ENCODE peak calls at places on chromosome 18, in six cellular contexts. G is HEK293T; N is AG04450; S is progenitor cell of endocrine pancreas; V is activated CD8-positive, alpha-beta memory T cell treated with anti-CD3 and anti-CD28 coated beads, Interleukin-2, amount 50 U/mL, for 48 hours; R is GM20000. O is an unnamed sample.

GRCh38 chr18:13273800-13274199 is 55.2 kb downstream of the LDLRAD4 start:
- DNase-seq in N (no peak), V (peak), R (no peak), S (no peak), G (no peak), O (peak)

GRCh38 chr18:59719533-59720325 is 22.5 kb upstream of the CCBE1 start:
- DNase-seq in R (no peak), N (peak), S (no peak), V (no peak), G (no peak), O (no peak)

GRCh38 chr18:48168861-48169260 is 238.4 kb upstream of the SMAD2 start:
- DNase-seq in N (no peak), S (no peak), G (no peak), V (peak), R (no peak), O (peak)

GRCh38 chr18:10216809-10217208 is 237.6 kb upstream of the APCDD1 start:
- DNase-seq in R (no peak), V (no peak), S (no peak), G (no peak), N (no peak), O (no peak)

GRCh38 chr18:27769152-27769551 is 407.8 kb downstream of the CDH2 start:
- DNase-seq in N (no peak), G (no peak), V (no peak), S (no peak), R (no peak), O (no peak)

GRCh38 chr18:9612215-9612830 is 2.0 kb downstream of the PPP4R1 start:
- DNase-seq in V (no peak), N (no peak), S (no peak), R (peak), G (peak), O (no peak)

GRCh38 chr18:22066083-22066485 is 103.3 kb upstream of the GATA6 start:
- DNase-seq in G (no peak), S (no peak), N (no peak), V (no peak), R (no peak), O (no peak)

GRCh38 chr18:48126240-48126639 is 195.8 kb upstream of the SMAD2 start:
- DNase-seq in N (no peak), S (no peak), G (no peak), V (no peak), R (no peak), O (peak)

GRCh38 chr18:58993260-58993659 is 128.6 kb downstream of the ZNF532 start:
- DNase-seq in G (no peak), N (no peak), S (no peak), R (no peak), V (no peak), O (no peak)

GRCh38 chr18:57561728-57562423 is 24.6 kb downstream of the FECH start:
- DNase-seq in V (no peak), N (no peak), G (peak), S (peak), R (peak), O (no peak)

GRCh38 chr18:8987250-8987649 is 115.2 kb upstream of the NDUFV2 start:
- DNase-seq in R (no peak), S (no peak), G (no peak), V (no peak), N (no peak), O (no peak)